ENCODE peak calls at places on chromosome 12, in five cellular contexts. C, Z, M, N and H are unnamed samples.

GRCh38 chr12:105109465-105110212 is 2.1 kb downstream of the WASHC4 start:
- DNase-seq in C (no peak), Z (no peak), M (peak; percentile 48), N (no peak), H (no peak)

GRCh38 chr12:25500651-25501050 is 52.4 kb downstream of the LMNTD1 start:
- DNase-seq in C (no peak), Z (no peak), M (no peak), N (no peak), H (no peak)

GRCh38 chr12:116160196-116160595 is 117.3 kb downstream of the MED13L start:
- DNase-seq in C (no peak), Z (no peak), M (peak; percentile 57), N (no peak), H (no peak)

GRCh38 chr12:9869307-9870161 is at the start of gene CLEC2B:
- DNase-seq in C (no peak), Z (no peak), M (peak; percentile 85), N (no peak), H (no peak)

GRCh38 chr12:21766403-21766802 is 8.1 kb downstream of the KCNJ8 start:
- DNase-seq in C (no peak), Z (no peak), M (no peak), N (no peak), H (no peak)

GRCh38 chr12:64825143-64826011 is 930 bp downstream of the TBC1D30 start:
- DNase-seq in C (peak; percentile 13), Z (no peak), M (no peak), N (no peak), H (peak; percentile 46)

GRCh38 chr12:124365726-124366430 is 71.0 kb downstream of the RFLNA start:
- DNase-seq in C (no peak), Z (no peak), M (no peak), N (no peak), H (no peak)

GRCh38 chr12:50151047-50151687 is 16.0 kb downstream of the CERS5 start:
- DNase-seq in C (no peak), Z (no peak), M (peak; percentile 30), N (no peak), H (no peak)

GRCh38 chr12:120175062-120175461 is 19.5 kb downstream of the GCN1 start:
- DNase-seq in C (no peak), Z (no peak), M (no peak), N (no peak), H (no peak)

GRCh38 chr12:47650469-47650868 is 55.4 kb downstream of the RPAP3 start:
- DNase-seq in C (no peak), Z (no peak), M (peak; percentile 50), N (no peak), H (no peak)

GRCh38 chr12:132619301-132620112 is 931 bp downstream of the P2RX2 start:
- DNase-seq in C (no peak), Z (no peak), M (no peak), N (no peak), H (no peak)

GRCh38 chr12:5856692-5857091 is 88.4 kb downstream of the ANO2 start:
- DNase-seq in C (peak; percentile 43), Z (no peak), M (no peak), N (no peak), H (no peak)
- H3K4me2 ChIP-seq in C (peak overlapping the region; percentile 21), Z (no peak overlapping the region), M (no peak overlapping the region), N (peak overlapping the region; percentile 58), H (peak overlapping the region; percentile 56)

GRCh38 chr12:26831959-26832816 is 806 bp downstream of the ITPR2 start:
- DNase-seq in C (peak; percentile 86), Z (peak; percentile 29), M (peak; percentile 80), N (no peak), H (peak; percentile 57)
- H3K18ac ChIP-seq in C (peak overlapping the region; percentile 41), Z (peak overlapping the region; percentile 90), M (peak overlapping the region; percentile 75), N (peak overlapping the region; percentile 25), H (peak overlapping the region; percentile 65)

DNA sequence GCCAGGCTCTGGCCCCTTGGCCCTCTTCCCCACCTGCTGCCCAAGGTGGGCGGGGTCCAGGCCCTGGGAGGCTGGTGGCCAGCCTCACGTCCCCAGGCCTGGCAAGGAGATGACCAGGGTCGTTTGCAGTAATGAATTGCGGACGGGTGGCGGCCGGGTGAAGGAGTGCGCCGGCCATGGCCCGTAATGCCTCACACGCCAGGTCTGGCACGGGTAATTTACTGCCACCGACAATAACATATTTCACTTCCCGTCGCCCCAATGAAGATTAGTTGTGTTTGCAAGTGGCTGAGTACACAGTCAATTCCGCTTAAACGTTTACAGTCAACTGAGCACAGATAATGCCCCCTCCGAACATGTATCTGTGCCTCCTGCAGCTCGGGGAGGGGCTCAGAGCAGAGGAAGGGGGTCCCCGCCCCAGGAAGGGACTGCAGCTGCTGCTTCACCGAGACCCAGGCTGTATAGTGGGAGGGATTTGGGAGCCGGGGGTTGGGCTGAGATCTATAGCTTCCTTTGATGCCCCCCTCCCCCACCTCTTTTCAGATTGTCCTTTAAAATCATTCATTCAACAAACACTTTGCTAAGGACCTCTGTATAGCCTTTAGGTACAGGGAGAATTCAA is 48.4 kb downstream of the MVK start:
- DNase-seq in C (no peak), Z (no peak), M (no peak), N (no peak), H (no peak)
- H3K4me2 ChIP-seq in C (no peak overlapping the region), Z (no peak overlapping the region), M (no peak overlapping the region), N (no peak overlapping the region), H (no peak overlapping the region)

GRCh38 chr12:111445311-111446043 is 39.8 kb downstream of the SH2B3 start:
- DNase-seq in C (no peak), Z (no peak), M (no peak), N (no peak), H (no peak)
- H3K18ac ChIP-seq in C (no peak overlapping the region), Z (peak overlapping the region; percentile 15), M (no peak overlapping the region), N (no peak overlapping the region), H (no peak overlapping the region)

GRCh38 chr12:57213068-57213715 is 3.4 kb upstream of the NXPH4 start:
- DNase-seq in C (peak; percentile 82), Z (no peak), M (peak; percentile 81), N (no peak), H (peak; percentile 89)

GRCh38 chr12:57212701-57213067 is 3.9 kb upstream of the NXPH4 start:
- DNase-seq in C (peak; percentile 41), Z (no peak), M (no peak), N (no peak), H (no peak)

GRCh38 chr12:57210461-57210860 is 6.1 kb upstream of the NXPH4 start:
- DNase-seq in C (no peak), Z (no peak), M (no peak), N (no peak), H (no peak)

GRCh38 chr12:57210926-57211700 is 5.5 kb upstream of the NXPH4 start:
- DNase-seq in C (no peak), Z (no peak), M (no peak), N (no peak), H (no peak)

DNA sequence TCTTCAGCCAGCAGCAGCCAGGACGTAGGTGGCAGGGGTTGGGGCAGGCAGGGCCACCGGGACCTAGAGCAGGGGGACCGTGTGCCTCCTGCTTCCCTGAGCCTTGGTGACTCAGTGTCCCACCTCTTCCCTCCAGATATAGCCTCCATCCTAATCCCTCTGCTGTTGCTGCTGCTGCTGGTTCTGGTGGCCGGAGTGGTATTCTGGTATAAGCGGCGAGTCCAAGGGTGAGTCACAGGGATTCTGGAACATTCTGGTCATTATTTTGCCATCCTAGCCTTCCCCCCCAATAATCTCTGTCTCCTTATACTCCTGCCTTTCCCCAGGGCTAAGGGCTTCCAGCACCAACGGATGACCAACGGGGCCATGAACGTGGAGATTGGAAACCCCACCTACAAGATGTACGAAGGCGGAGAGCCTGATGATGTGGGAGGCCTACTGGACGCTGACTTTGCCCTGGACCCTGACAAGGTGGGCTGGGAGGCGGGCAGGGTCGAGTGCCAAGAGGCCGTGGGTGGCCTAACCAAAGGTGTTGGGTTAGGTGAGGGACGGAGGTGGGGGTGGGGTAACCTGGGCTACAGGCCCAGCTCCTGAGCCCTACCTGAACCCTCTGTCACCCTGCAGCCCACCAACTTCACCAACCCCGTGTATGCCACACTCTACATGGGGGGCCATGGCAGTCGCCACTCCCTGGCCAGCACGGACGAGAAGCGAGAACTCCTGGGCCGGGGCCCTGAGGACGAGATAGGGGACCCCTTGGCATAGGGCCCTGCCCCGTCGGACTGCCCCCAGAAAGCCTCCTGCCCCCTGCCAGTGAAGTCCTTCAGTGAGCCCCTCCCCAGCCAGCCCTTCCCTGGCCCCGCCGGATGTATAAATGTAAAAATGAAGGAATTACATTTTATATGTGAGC is 4.5 kb upstream of the NXPH4 start:
- DNase-seq in C (no peak), Z (no peak), M (no peak), N (no peak), H (no peak)
- H3K4me2 ChIP-seq in C (no peak overlapping the region), Z (no peak overlapping the region), M (no peak overlapping the region), N (no peak overlapping the region), H (no peak overlapping the region)

GRCh38 chr12:101935769-101936741 is 58.7 kb downstream of the DRAM1 start:
- DNase-seq in C (peak; percentile 86), Z (no peak), M (peak; percentile 99), N (no peak), H (no peak)
- H3K18ac ChIP-seq in C (no peak overlapping the region), Z (no peak overlapping the region), M (peak overlapping the region; percentile 25), N (no peak overlapping the region), H (no peak overlapping the region)

GRCh38 chr12:113276306-113276705 is 55.0 kb downstream of the TPCN1 start:
- DNase-seq in C (no peak), Z (peak; percentile 29), M (peak; percentile 13), N (no peak), H (no peak)
- H3K4me2 ChIP-seq in C (no peak overlapping the region), Z (no peak overlapping the region), M (no peak overlapping the region), N (no peak overlapping the region), H (no peak overlapping the region)

GRCh38 chr12:53493610-53494391 is 5.5 kb downstream of the MAP3K12 start:
- DNase-seq in C (peak; percentile 66), Z (no peak), M (no peak), N (no peak), H (no peak)
- H3K18ac ChIP-seq in C (peak overlapping the region; percentile 19), Z (peak overlapping the region; percentile 86), M (peak overlapping the region; percentile 30), N (peak overlapping the region; percentile 97), H (no peak overlapping the region)

DNA sequence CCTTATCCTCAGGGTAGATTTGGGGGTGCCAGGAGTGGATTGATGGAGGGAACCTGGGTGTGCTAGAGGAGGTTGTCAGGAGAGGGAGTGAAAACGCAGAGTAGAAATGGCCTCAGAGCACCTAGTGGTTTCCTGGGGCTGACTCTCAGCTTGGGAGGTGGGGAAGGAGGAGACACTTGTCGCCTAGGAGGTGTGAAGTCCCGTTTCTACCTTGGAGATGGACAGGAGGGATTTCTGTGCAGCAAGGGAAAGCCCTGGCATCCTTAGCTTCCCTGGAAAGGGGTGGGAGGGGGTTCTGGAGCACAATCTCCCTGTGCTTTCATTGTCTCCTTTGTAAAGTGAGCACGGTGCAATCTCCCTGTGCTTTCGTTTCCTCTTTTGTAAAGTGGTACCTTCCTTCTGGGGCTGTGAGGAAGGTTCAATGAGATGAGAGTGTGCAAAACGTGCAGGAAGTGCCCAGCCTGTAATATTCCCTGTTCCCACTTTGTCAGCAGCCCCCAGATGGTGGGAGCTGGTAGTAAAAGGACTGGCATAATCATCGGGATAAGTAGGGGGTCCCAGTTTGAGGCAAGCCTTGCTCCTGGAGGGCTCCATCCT is 1.6 kb downstream of the OAS3 start:
- DNase-seq in C (no peak), Z (no peak), M (no peak), N (no peak), H (no peak)
- H3K4me2 ChIP-seq in C (no peak overlapping the region), Z (no peak overlapping the region), M (no peak overlapping the region), N (no peak overlapping the region), H (no peak overlapping the region)